ENCODE peak calls at places on chromosome 19, in seven cellular contexts. One of them, this sample, is unnamed.

GRCh38 chr19:2602391-2603181 is 99.9 kb downstream of the GNG7 start:
- DNase-seq in prostate gland: peak
- DNase-seq in fibroblast of pulmonary artery: peak
- DNase-seq in pancreas: peak
- DNase-seq in AG04450: peak
- DNase-seq in brain microvascular endothelial cell: peak
- DNase-seq in A549: no peak
- DNase-seq in this sample: peak

GRCh38 chr19:49887653-49888477 is 8.8 kb downstream of the IL4I1 start:
- DNase-seq in prostate gland: no peak
- DNase-seq in A549: no peak
- DNase-seq in brain microvascular endothelial cell: no peak
- DNase-seq in fibroblast of pulmonary artery: no peak
- DNase-seq in AG04450: no peak
- DNase-seq in pancreas: no peak
- DNase-seq in this sample: no peak

GRCh38 chr19:47107201-47107952 is 6.2 kb downstream of the ZC3H4 start:
- DNase-seq in AG04450: no peak
- DNase-seq in prostate gland: no peak
- DNase-seq in A549: no peak
- DNase-seq in pancreas: no peak
- DNase-seq in brain microvascular endothelial cell: no peak
- DNase-seq in fibroblast of pulmonary artery: no peak
- DNase-seq in this sample: peak

GRCh38 chr19:12646551-12646950 is 20.0 kb downstream of the MAN2B1 start:
- DNase-seq in AG04450: no peak
- DNase-seq in pancreas: no peak
- DNase-seq in prostate gland: no peak
- DNase-seq in A549: no peak
- DNase-seq in fibroblast of pulmonary artery: no peak
- DNase-seq in brain microvascular endothelial cell: no peak
- DNase-seq in this sample: no peak

GRCh38 chr19:19185853-19186728 is 5.9 kb downstream of the BORCS8 start:
- DNase-seq in A549: no peak
- DNase-seq in brain microvascular endothelial cell: no peak
- DNase-seq in fibroblast of pulmonary artery: peak
- DNase-seq in pancreas: no peak
- DNase-seq in AG04450: no peak
- DNase-seq in prostate gland: no peak
- DNase-seq in this sample: peak

GRCh38 chr19:28746486-28746885 is 466.5 kb downstream of the UQCRFS1 start:
- DNase-seq in brain microvascular endothelial cell: no peak
- DNase-seq in pancreas: no peak
- DNase-seq in AG04450: no peak
- DNase-seq in prostate gland: no peak
- DNase-seq in fibroblast of pulmonary artery: no peak
- DNase-seq in A549: no peak
- DNase-seq in this sample: no peak

GRCh38 chr19:43470288-43470687 is 4.9 kb upstream of the LYPD3 start:
- DNase-seq in fibroblast of pulmonary artery: no peak
- DNase-seq in prostate gland: no peak
- DNase-seq in pancreas: no peak
- DNase-seq in A549: no peak
- DNase-seq in brain microvascular endothelial cell: peak
- DNase-seq in AG04450: peak
- DNase-seq in this sample: peak

GRCh38 chr19:35973487-35973886 is 21.5 kb upstream of the SDHAF1 start:
- DNase-seq in A549: no peak
- DNase-seq in brain microvascular endothelial cell: no peak
- DNase-seq in pancreas: no peak
- DNase-seq in prostate gland: no peak
- DNase-seq in AG04450: no peak
- DNase-seq in fibroblast of pulmonary artery: no peak
- DNase-seq in this sample: no peak

GRCh38 chr19:16885166-16885565 is 3.6 kb upstream of the F2RL3 start:
- DNase-seq in prostate gland: no peak
- DNase-seq in A549: no peak
- DNase-seq in fibroblast of pulmonary artery: peak
- DNase-seq in AG04450: no peak
- DNase-seq in brain microvascular endothelial cell: peak
- DNase-seq in pancreas: no peak
- DNase-seq in this sample: no peak

GRCh38 chr19:9615828-9616227 is 5.2 kb downstream of the ZNF561 start:
- DNase-seq in brain microvascular endothelial cell: no peak
- DNase-seq in fibroblast of pulmonary artery: no peak
- DNase-seq in prostate gland: no peak
- DNase-seq in A549: no peak
- DNase-seq in AG04450: no peak
- DNase-seq in pancreas: no peak
- DNase-seq in this sample: no peak

GRCh38 chr19:9608912-9609311 is 12.1 kb downstream of the ZNF561 start:
- DNase-seq in pancreas: no peak
- DNase-seq in A549: no peak
- DNase-seq in brain microvascular endothelial cell: no peak
- DNase-seq in AG04450: no peak
- DNase-seq in prostate gland: no peak
- DNase-seq in fibroblast of pulmonary artery: no peak
- DNase-seq in this sample: peak

DNA sequence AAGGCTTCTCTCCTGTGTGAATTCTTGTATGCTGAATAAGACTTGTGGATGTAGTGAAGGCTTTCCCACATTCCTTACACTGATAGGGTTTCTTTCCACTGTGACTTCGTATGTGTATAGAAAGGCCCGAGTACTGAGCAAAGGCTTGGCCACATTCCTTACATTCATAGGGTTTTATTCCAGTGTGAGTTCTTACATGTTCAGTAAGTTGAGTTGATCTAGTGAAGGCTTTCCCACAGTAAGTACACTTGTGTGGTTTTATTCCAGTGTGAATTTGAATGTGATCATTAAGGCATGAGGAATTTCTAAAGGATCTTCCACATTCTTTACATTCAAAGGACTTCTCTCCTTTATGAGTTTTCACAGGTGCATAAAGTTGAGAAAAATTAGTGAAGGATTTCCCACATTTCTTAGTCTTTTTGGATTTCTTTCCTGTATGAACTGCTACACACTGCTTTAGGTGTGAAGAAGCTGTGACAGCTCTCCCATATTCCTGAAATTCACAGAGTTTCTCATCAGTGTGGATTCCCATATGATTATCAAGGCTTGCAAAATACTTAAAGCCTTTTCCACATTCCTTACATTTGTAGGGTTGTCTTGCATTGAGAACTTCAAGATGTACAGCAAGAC is 10.4 kb downstream of the ZNF561 start:
- DNase-seq in fibroblast of pulmonary artery: no peak
- DNase-seq in prostate gland: no peak
- DNase-seq in A549: no peak
- DNase-seq in brain microvascular endothelial cell: no peak
- DNase-seq in pancreas: no peak
- DNase-seq in AG04450: no peak
- DNase-seq in this sample: no peak
- H3K4me3 ChIP-seq in fibroblast of pulmonary artery: no peak
- H3K4me3 ChIP-seq in prostate gland: no peak
- H3K4me3 ChIP-seq in A549: no peak
- H3K4me3 ChIP-seq in brain microvascular endothelial cell: no peak
- H3K4me3 ChIP-seq in pancreas: no peak
- H3K4me3 ChIP-seq in AG04450: no peak
- H3K4me3 ChIP-seq in this sample: no peak

GRCh38 chr19:39516270-39516669 is 1.3 kb downstream of the SELENOV start:
- DNase-seq in pancreas: no peak
- DNase-seq in A549: no peak
- DNase-seq in prostate gland: no peak
- DNase-seq in fibroblast of pulmonary artery: no peak
- DNase-seq in brain microvascular endothelial cell: no peak
- DNase-seq in AG04450: no peak
- DNase-seq in this sample: no peak

GRCh38 chr19:39512964-39513363 is 2.0 kb upstream of the SELENOV start:
- DNase-seq in AG04450: no peak
- DNase-seq in fibroblast of pulmonary artery: no peak
- DNase-seq in brain microvascular endothelial cell: no peak
- DNase-seq in A549: no peak
- DNase-seq in pancreas: no peak
- DNase-seq in prostate gland: no peak
- DNase-seq in this sample: no peak

GRCh38 chr19:39517432-39517831 is 2.5 kb downstream of the SELENOV start:
- DNase-seq in brain microvascular endothelial cell: no peak
- DNase-seq in prostate gland: no peak
- DNase-seq in A549: no peak
- DNase-seq in fibroblast of pulmonary artery: no peak
- DNase-seq in pancreas: no peak
- DNase-seq in AG04450: no peak
- DNase-seq in this sample: no peak

GRCh38 chr19:39515551-39516191 is 732 bp downstream of the SELENOV start:
- DNase-seq in brain microvascular endothelial cell: no peak
- DNase-seq in A549: no peak
- DNase-seq in fibroblast of pulmonary artery: no peak
- DNase-seq in AG04450: no peak
- DNase-seq in prostate gland: no peak
- DNase-seq in pancreas: peak
- DNase-seq in this sample: no peak

GRCh38 chr19:39514840-39515550 is at the start of gene SELENOV:
- DNase-seq in A549: no peak
- DNase-seq in fibroblast of pulmonary artery: no peak
- DNase-seq in brain microvascular endothelial cell: no peak
- DNase-seq in pancreas: no peak
- DNase-seq in AG04450: no peak
- DNase-seq in prostate gland: no peak
- DNase-seq in this sample: no peak
- TF ChIP-seq CTCF in A549: peak
- TF ChIP-seq CTCF in fibroblast of pulmonary artery: no peak
- TF ChIP-seq CTCF in brain microvascular endothelial cell: no peak
- TF ChIP-seq CTCF in pancreas: no peak
- TF ChIP-seq CTCF in AG04450: no peak
- TF ChIP-seq CTCF in prostate gland: no peak
- TF ChIP-seq CTCF in this sample: no peak

GRCh38 chr19:38162632-38163031 is 61.4 kb downstream of the DPF1 start:
- DNase-seq in A549: no peak
- DNase-seq in brain microvascular endothelial cell: no peak
- DNase-seq in fibroblast of pulmonary artery: no peak
- DNase-seq in pancreas: no peak
- DNase-seq in prostate gland: no peak
- DNase-seq in AG04450: no peak
- DNase-seq in this sample: no peak

GRCh38 chr19:38162094-38162493 is 61.9 kb downstream of the DPF1 start:
- DNase-seq in fibroblast of pulmonary artery: no peak
- DNase-seq in prostate gland: no peak
- DNase-seq in A549: no peak
- DNase-seq in pancreas: no peak
- DNase-seq in brain microvascular endothelial cell: no peak
- DNase-seq in AG04450: no peak
- DNase-seq in this sample: peak

GRCh38 chr19:38164526-38164925 is 59.5 kb downstream of the DPF1 start:
- DNase-seq in A549: no peak
- DNase-seq in brain microvascular endothelial cell: no peak
- DNase-seq in prostate gland: no peak
- DNase-seq in AG04450: no peak
- DNase-seq in pancreas: no peak
- DNase-seq in fibroblast of pulmonary artery: no peak
- DNase-seq in this sample: no peak

GRCh38 chr19:38165335-38165734 is 58.7 kb downstream of the DPF1 start:
- DNase-seq in prostate gland: no peak
- DNase-seq in AG04450: no peak
- DNase-seq in pancreas: no peak
- DNase-seq in A549: no peak
- DNase-seq in fibroblast of pulmonary artery: no peak
- DNase-seq in brain microvascular endothelial cell: no peak
- DNase-seq in this sample: no peak

DNA sequence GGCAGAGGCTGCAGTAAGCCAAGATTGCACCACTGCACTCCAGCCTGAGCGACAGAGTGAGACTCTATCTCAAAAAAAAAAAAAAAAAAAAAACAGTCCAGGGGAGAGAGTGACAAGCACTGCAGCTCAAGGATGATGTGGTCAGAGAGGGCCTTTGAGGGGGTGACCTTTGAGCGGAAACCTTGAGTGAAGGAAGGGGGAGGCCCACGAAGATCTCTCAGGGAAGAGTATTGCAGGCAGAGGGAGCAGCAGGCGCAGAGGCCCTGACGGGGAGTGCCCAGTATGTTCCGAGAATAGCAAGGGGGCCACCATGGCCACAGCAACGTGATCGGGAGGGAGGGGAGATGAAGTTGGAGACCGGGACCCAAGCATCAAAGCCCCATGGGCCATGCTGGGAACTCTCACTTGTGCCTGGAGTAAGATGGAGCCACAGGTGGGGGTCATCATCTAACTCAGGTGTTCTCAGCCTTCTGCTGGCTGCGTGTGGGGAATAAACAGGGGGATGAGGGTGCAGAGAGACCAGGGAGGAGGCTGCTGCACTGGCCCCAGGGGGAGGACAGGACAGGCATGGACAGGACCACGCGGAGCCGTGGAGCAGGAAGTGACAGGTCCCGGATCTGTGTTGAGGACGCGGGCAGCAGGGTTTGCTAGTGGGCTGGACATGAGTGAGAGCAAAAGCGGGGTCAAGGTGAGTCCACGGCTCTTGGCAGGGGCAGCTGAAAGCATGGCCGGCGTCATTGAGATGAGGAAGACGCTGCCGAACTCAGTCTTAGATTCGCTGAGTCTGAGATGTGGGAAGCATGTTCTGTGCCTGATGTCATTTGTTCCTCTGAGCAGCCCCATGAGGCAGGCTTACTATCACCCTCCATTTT is 60.4 kb downstream of the DPF1 start:
- DNase-seq in fibroblast of pulmonary artery: no peak
- DNase-seq in AG04450: no peak
- DNase-seq in pancreas: no peak
- DNase-seq in prostate gland: no peak
- DNase-seq in A549: no peak
- DNase-seq in brain microvascular endothelial cell: no peak
- DNase-seq in this sample: no peak
- H3K4me3 ChIP-seq in fibroblast of pulmonary artery: no peak
- H3K4me3 ChIP-seq in AG04450: no peak
- H3K4me3 ChIP-seq in pancreas: no peak
- H3K4me3 ChIP-seq in prostate gland: no peak
- H3K4me3 ChIP-seq in A549: no peak
- H3K4me3 ChIP-seq in brain microvascular endothelial cell: no peak
- H3K4me3 ChIP-seq in this sample: no peak

GRCh38 chr19:10005632-10006334 is 4.5 kb downstream of the COL5A3 start:
- DNase-seq in fibroblast of pulmonary artery: no peak
- DNase-seq in AG04450: no peak
- DNase-seq in prostate gland: no peak
- DNase-seq in A549: no peak
- DNase-seq in brain microvascular endothelial cell: no peak
- DNase-seq in pancreas: no peak
- DNase-seq in this sample: no peak

GRCh38 chr19:10004617-10005016 is 5.7 kb downstream of the COL5A3 start:
- DNase-seq in brain microvascular endothelial cell: no peak
- DNase-seq in pancreas: no peak
- DNase-seq in AG04450: no peak
- DNase-seq in prostate gland: no peak
- DNase-seq in A549: no peak
- DNase-seq in fibroblast of pulmonary artery: no peak
- DNase-seq in this sample: no peak

GRCh38 chr19:10003271-10003670 is 7.0 kb downstream of the COL5A3 start:
- DNase-seq in prostate gland: no peak
- DNase-seq in fibroblast of pulmonary artery: no peak
- DNase-seq in A549: no peak
- DNase-seq in AG04450: no peak
- DNase-seq in brain microvascular endothelial cell: no peak
- DNase-seq in pancreas: no peak
- DNase-seq in this sample: no peak

GRCh38 chr19:10000171-10000826 is 10.0 kb downstream of the COL5A3 start:
- DNase-seq in prostate gland: peak
- DNase-seq in A549: peak
- DNase-seq in fibroblast of pulmonary artery: peak
- DNase-seq in AG04450: no peak
- DNase-seq in brain microvascular endothelial cell: peak
- DNase-seq in pancreas: peak
- DNase-seq in this sample: peak

GRCh38 chr19:10001899-10002298 is 8.4 kb downstream of the COL5A3 start:
- DNase-seq in brain microvascular endothelial cell: no peak
- DNase-seq in prostate gland: no peak
- DNase-seq in fibroblast of pulmonary artery: peak
- DNase-seq in AG04450: no peak
- DNase-seq in A549: no peak
- DNase-seq in pancreas: peak
- DNase-seq in this sample: no peak
- TF ChIP-seq CTCF in brain microvascular endothelial cell: peak
- TF ChIP-seq CTCF in prostate gland: no peak
- TF ChIP-seq CTCF in fibroblast of pulmonary artery: peak
- TF ChIP-seq CTCF in AG04450: peak
- TF ChIP-seq CTCF in A549: peak
- TF ChIP-seq CTCF in pancreas: no peak
- TF ChIP-seq CTCF in this sample: peak

This sample was measured in epithelial cell of esophagus.